ENCODE peak calls at places on chromosomes 2 and 18, in four cellular contexts. A is A549, C is breast epithelium, U is esophagus muscularis mucosa. Z is an unnamed sample.

GRCh38 chr18:51821610-51822009 is 518.4 kb upstream of the DCC start:
- DNase-seq in U (no peak), C (no peak), A (no peak), Z (no peak)

GRCh38 chr2:235659767-235660322 is 166.0 kb downstream of the AGAP1 start:
- DNase-seq in U (no peak), A (no peak), C (no peak), Z (no peak)

GRCh38 chr18:36843199-36843598 is 14.3 kb downstream of the KIAA1328 start:
- DNase-seq in C (no peak), U (no peak), A (no peak), Z (no peak)

GRCh38 chr2:195795879-195796278 is 138.9 kb downstream of the SLC39A10 start:
- DNase-seq in U (no peak), C (no peak), A (no peak), Z (no peak)

GRCh38 chr2:73173781-73174180 is 28.6 kb upstream of the NOTO start:
- DNase-seq in U (no peak), A (no peak), C (no peak), Z (no peak)

GRCh38 chr2:231482806-231483391 is 18.6 kb upstream of the NCL start:
- DNase-seq in C (peak; percentile 49), U (peak; percentile 94), A (peak; percentile 87), Z (no peak)

GRCh38 chr2:37829616-37830385 is 95.3 kb upstream of the RMDN2 start:
- DNase-seq in C (no peak), U (no peak), A (no peak), Z (no peak)

GRCh38 chr2:159009940-159010339 is 41.5 kb downstream of the TANC1 start:
- DNase-seq in C (no peak), U (no peak), A (no peak), Z (no peak)

GRCh38 chr2:219954331-219954730 is 326.9 kb downstream of the SLC4A3 start:
- DNase-seq in A (no peak), U (no peak), C (no peak), Z (no peak)

GRCh38 chr2:150803689-150804398 is 316.4 kb upstream of the RND3 start:
- DNase-seq in U (no peak), C (no peak), A (no peak), Z (no peak)

GRCh38 chr18:21267370-21267769 is 25.3 kb downstream of the GREB1L start:
- DNase-seq in A (no peak), C (no peak), U (no peak), Z (no peak)

GRCh38 chr2:3728104-3729054 is 25.0 kb downstream of the DCDC2C start:
- DNase-seq in A (peak; percentile 65), U (no peak), C (no peak), Z (no peak)

GRCh38 chr2:9842487-9843228 is 616 bp upstream of the TAF1B start:
- DNase-seq in A (no peak), C (no peak), U (no peak), Z (no peak)

GRCh38 chr2:110105183-110105582 is 10.4 kb downstream of the MALL start:
- DNase-seq in A (no peak), U (peak; percentile 87), C (no peak), Z (no peak)
- H3K4me1 ChIP-seq in A (peaks cover 87% of the 10 kb centered on the region), U (peaks cover 35% of the 10 kb centered on the region), C (no peaks in the 10 kb centered on the region), Z (no peaks in the 10 kb centered on the region)

GRCh38 chr18:10169064-10169562 is 255.3 kb downstream of the VAPA start:
- DNase-seq in U (peak; percentile 72), C (no peak), A (no peak), Z (no peak)
- H3K4me1 ChIP-seq in U (no peaks in the 10 kb centered on the region), C (no peaks in the 10 kb centered on the region), A (peaks cover 9% of the 10 kb centered on the region), Z (no peaks in the 10 kb centered on the region)

DNA sequence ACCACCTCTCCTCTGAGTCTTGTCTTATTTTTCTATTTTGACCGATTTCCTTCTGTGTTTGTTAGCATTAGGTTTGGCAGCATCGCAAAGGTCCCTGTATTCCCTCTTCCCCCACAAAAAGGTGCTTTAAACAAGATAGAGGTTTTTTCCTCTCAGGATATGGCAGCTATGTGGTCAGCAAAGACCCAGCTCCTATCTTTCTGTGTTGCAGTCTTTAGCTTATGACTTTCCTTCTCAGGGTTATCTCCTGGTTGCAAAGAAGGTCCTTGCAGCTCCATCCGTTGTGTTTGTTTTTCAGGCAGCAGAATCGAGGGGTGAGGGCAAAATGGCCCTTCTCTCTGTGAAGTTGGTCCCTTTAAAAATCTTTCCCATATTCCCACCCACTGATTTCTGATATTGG is 38.4 kb downstream of the GALNT1 start:
- DNase-seq in A (no peak), U (no peak), C (no peak), Z (no peak)
- H3K4me1 ChIP-seq in A (peaks cover 52% of the 10 kb centered on the region), U (peaks cover 41% of the 10 kb centered on the region), C (no peaks in the 10 kb centered on the region), Z (peaks cover 4% of the 10 kb centered on the region)

DNA sequence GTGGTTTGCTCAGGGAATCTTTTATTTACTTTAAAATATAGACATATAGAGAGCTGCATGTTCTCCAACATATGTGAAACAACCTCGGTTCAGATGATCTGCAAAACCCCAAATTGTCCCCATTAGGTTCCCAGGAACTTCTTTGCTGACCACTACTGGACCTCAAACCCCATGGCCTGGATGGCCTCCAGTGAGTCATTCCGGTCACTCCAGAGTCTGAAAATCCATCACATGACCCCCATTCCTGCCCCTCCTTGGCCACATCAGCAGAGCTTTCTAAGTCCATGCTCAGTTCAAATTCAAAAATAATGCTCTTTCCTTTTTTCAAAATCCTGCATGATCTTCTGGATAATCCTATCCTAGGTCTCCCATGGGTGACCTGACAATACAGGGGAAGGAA is 271.0 kb downstream of the TNS1 start:
- DNase-seq in A (no peak), C (no peak), U (no peak), Z (no peak)
- H3K4me1 ChIP-seq in A (no peaks in the 10 kb centered on the region), C (no peaks in the 10 kb centered on the region), U (peaks cover 57% of the 10 kb centered on the region), Z (no peaks in the 10 kb centered on the region)

DNA sequence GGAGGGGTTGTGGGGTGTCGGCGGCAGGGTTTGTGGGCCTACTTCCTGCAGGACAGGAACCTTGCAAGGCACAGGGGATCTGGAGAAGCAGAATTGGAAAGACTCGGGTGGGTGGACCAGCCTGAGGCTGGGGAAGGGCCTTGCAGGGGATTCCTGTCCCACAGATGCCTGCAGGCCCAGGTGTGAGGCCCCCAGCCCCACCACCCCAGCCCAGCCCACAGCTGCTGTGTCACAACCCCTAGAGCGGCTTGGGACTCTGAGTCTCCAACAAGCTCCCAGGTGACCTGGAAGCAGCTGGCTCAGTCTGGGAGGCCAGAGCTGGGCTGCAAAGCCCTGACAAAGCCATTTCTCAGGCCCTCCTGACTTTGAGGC is 93.1 kb downstream of the ZFP36L2 start:
- DNase-seq in C (no peak), U (no peak), A (no peak), Z (no peak)
- H3K4me1 ChIP-seq in C (peaks cover 8% of the 10 kb centered on the region), U (peaks cover 70% of the 10 kb centered on the region), A (peaks cover 40% of the 10 kb centered on the region), Z (peaks cover 4% of the 10 kb centered on the region)

DNA sequence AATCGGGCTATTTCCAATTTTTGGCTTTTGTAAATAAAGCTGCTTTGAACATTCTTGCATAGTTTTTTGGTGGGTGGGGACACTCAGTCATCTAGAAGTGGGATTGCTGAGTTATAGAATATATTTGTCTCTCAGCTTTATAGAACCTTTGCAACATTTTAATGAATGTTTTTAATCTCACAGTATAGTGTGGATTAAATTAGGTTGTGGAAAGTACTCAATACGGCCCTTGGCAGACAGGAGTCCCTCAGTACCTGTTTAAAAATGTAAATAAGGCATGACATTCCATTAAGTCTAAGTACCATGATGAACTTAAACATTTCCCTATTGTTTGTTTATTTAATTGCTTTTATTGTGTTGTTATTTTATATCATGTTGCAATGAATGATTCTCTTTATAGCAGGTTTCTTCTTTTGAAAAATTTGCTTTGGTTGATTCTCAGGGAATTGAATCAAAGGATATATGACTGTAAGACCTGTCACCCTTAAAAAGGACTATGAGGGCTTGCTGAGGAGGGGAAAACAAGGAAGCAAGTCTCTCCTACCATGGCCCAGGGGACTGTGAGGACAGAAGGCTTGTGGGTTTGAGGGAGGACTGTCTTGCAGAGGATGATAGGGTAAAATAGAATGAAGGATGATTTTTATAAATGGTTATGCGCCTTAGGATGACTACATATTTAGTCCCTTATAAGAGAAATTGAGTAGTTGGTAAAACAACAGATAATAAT is 165.1 kb downstream of the RPIA start:
- DNase-seq in A (no peak), U (no peak), C (no peak), Z (no peak)
- H3K4me1 ChIP-seq in A (no peaks in the 10 kb centered on the region), U (peaks cover 7% of the 10 kb centered on the region), C (no peaks in the 10 kb centered on the region), Z (no peaks in the 10 kb centered on the region)

GRCh38 chr2:134227666-134228065 is 26.2 kb upstream of the MGAT5 start:
- DNase-seq in U (no peak), C (no peak), A (no peak), Z (no peak)
- H3K4me1 ChIP-seq in U (no peaks in the 10 kb centered on the region), C (no peaks in the 10 kb centered on the region), A (no peaks in the 10 kb centered on the region), Z (no peaks in the 10 kb centered on the region)

GRCh38 chr2:176583530-176584101 is 314.4 kb downstream of the MTX2 start:
- DNase-seq in A (no peak), U (no peak), C (no peak), Z (no peak)

GRCh38 chr2:176582183-176582582 is 312.9 kb downstream of the MTX2 start:
- DNase-seq in C (no peak), A (no peak), U (no peak), Z (no peak)

GRCh38 chr2:176581557-176582150 is 312.4 kb downstream of the MTX2 start:
- DNase-seq in A (no peak), U (no peak), C (no peak), Z (no peak)

GRCh38 chr2:176584333-176584732 is 315.1 kb downstream of the MTX2 start:
- DNase-seq in U (no peak), A (peak; percentile 8), C (no peak), Z (no peak)

GRCh38 chr2:176582990-176583481 is 313.8 kb downstream of the MTX2 start:
- DNase-seq in A (peak; percentile 49), C (no peak), U (no peak), Z (no peak)
- H3K4me1 ChIP-seq in A (peaks cover 31% of the 10 kb centered on the region), C (no peaks in the 10 kb centered on the region), U (peaks cover 10% of the 10 kb centered on the region), Z (no peaks in the 10 kb centered on the region)